ENCODE peak calls at places on chromosomes 13 and 19, in ten cellular contexts. U is tibial nerve; X is C1 segment of cervical spinal cord; P is fibroblast of the aortic adventitia; Q is colonic mucosa; L is stimulated activated CD8-positive, alpha-beta memory T cell treated with anti-CD3 and anti-CD28 coated beads, Interleukin-4, amount 100 ng/mL, for 24 hours; G is stimulated activated CD4-positive, alpha-beta T cell treated with anti-CD3 and anti-CD28 coated beads, Interleukin-2, amount 100 ng/mL, for 24 hours; C is mesendoderm; K is breast epithelium; H is cardiac fibroblast. T is an unnamed sample.

GRCh38 chr13:35512271-35512920 is 35.9 kb upstream of the MAB21L1 start:
- DNase-seq in X (no peak), G (no peak), K (no peak), L (no peak), U (peak), Q (no peak), H (peak), C (peak), P (peak), T (peak)

GRCh38 chr13:60482012-60482411 is 85.0 kb downstream of the TDRD3 start:
- DNase-seq in L (no peak), X (no peak), C (peak), Q (no peak), U (no peak), H (no peak), P (peak), K (no peak), G (no peak), T (peak)

GRCh38 chr19:5621311-5621944 is 1.1 kb downstream of the SAFB2 start:
- DNase-seq in C (no peak), G (no peak), X (peak), P (peak), Q (peak), K (peak), H (peak), U (peak), L (no peak), T (no peak)

GRCh38 chr19:17718988-17719711 is at the start of gene MAP1S:
- DNase-seq in U (no peak), G (peak), P (peak), H (peak), C (peak), L (peak), Q (peak), X (peak), K (peak), T (peak)

GRCh38 chr13:19781526-19781925 is 1.2 kb downstream of the PSPC1 start:
- DNase-seq in U (no peak), C (no peak), P (peak), X (no peak), G (peak), L (no peak), Q (no peak), H (no peak), K (no peak), T (no peak)

GRCh38 chr19:4831351-4832340 is at the start of gene TICAM1:
- DNase-seq in H (peak), L (peak), Q (peak), X (no peak), G (peak), U (peak), C (no peak), K (peak), P (peak), T (peak)

GRCh38 chr19:30664358-30665058 is 292.3 kb downstream of the ZNF536 start:
- DNase-seq in Q (no peak), K (no peak), L (no peak), H (peak), G (no peak), C (peak), X (peak), P (peak), U (peak), T (peak)

GRCh38 chr13:35768551-35768950 is 292.1 kb upstream of the MAB21L1 start:
- DNase-seq in Q (no peak), C (no peak), L (no peak), X (no peak), P (no peak), U (no peak), G (no peak), H (no peak), K (no peak), T (no peak)

GRCh38 chr13:27170521-27171243 is 929 bp downstream of the USP12 start:
- DNase-seq in X (peak), L (peak), K (no peak), G (peak), P (peak), U (peak), C (peak), Q (peak), H (peak), T (no peak)

GRCh38 chr19:408441-409005 is 424 bp downstream of the C2CD4C start:
- DNase-seq in P (no peak), X (no peak), C (no peak), G (peak), H (no peak), U (no peak), K (no peak), Q (no peak), L (no peak), T (no peak)

GRCh38 chr13:43579321-43579720 is 207.5 kb downstream of the ENOX1 start:
- DNase-seq in P (no peak), G (no peak), X (no peak), C (no peak), Q (no peak), U (no peak), L (no peak), H (no peak), K (no peak), T (no peak)

GRCh38 chr13:73365681-73366080 is 306.9 kb downstream of the KLF5 start:
- DNase-seq in C (no peak), P (no peak), U (no peak), Q (no peak), X (no peak), H (no peak), L (no peak), K (no peak), G (no peak), T (peak)

GRCh38 chr19:3656073-3656746 is 29.6 kb upstream of the CACTIN start:
- DNase-seq in L (no peak), X (no peak), G (no peak), P (no peak), U (no peak), K (no peak), Q (no peak), H (no peak), C (no peak), T (no peak)

GRCh38 chr13:77002590-77003190 is 10.8 kb downstream of the CLN5 start:
- DNase-seq in H (peak), X (no peak), G (no peak), P (peak), K (no peak), Q (no peak), L (no peak), U (no peak), C (peak), T (peak)

GRCh38 chr19:17946965-17947784 is 14.4 kb downstream of the CCDC124 start:
- DNase-seq in P (no peak), G (no peak), Q (no peak), X (no peak), C (peak), U (no peak), L (no peak), K (no peak), H (no peak), T (no peak)

GRCh38 chr19:18940791-18941627 is at the start of gene HOMER3:
- DNase-seq in H (peak), K (peak), P (peak), L (peak), X (peak), C (peak), U (peak), Q (peak), G (peak), T (no peak)

GRCh38 chr13:92622905-92623304 is 603.7 kb upstream of the GPC6 start:
- DNase-seq in H (no peak), P (no peak), G (no peak), Q (no peak), K (no peak), L (no peak), C (no peak), U (no peak), X (no peak), T (no peak)

GRCh38 chr19:2529473-2529918 is 53.6 kb downstream of the GADD45B start:
- DNase-seq in H (peak), G (no peak), U (no peak), X (no peak), C (peak), L (no peak), Q (no peak), P (peak), K (peak), T (peak)

GRCh38 chr13:21079761-21080730 is 18.7 kb upstream of the LATS2 start:
- DNase-seq in Q (no peak), C (peak), K (no peak), H (peak), P (peak), U (peak), X (no peak), G (no peak), L (no peak), T (peak)

GRCh38 chr19:34228347-34228746 is 26.0 kb upstream of the GARRE1 start:
- DNase-seq in K (no peak), H (no peak), C (no peak), U (no peak), P (no peak), X (no peak), G (no peak), L (no peak), Q (no peak), T (peak)

GRCh38 chr19:30670011-30670329 is 297.8 kb downstream of the ZNF536 start:
- DNase-seq in H (no peak), G (no peak), U (no peak), C (no peak), Q (no peak), X (no peak), L (no peak), P (no peak), K (no peak), T (no peak)

GRCh38 chr19:409515-410242 is 732 bp upstream of the C2CD4C start:
- DNase-seq in G (no peak), C (peak), H (no peak), K (no peak), Q (no peak), L (no peak), P (no peak), X (no peak), U (no peak), T (no peak)

GRCh38 chr19:53094749-53095575 is 8.3 kb downstream of the ZNF160 start:
- DNase-seq in G (no peak), L (no peak), P (no peak), U (no peak), Q (no peak), C (peak), X (no peak), H (no peak), K (no peak), T (no peak)

GRCh38 chr13:80783926-80784325 is 443.0 kb upstream of the SPRY2 start:
- DNase-seq in H (peak), X (no peak), K (no peak), C (no peak), U (no peak), G (no peak), P (peak), Q (no peak), L (no peak), T (no peak)

GRCh38 chr13:33611016-33611805 is 206.7 kb upstream of the RFC3 start:
- DNase-seq in K (peak), X (peak), L (no peak), G (no peak), U (peak), H (peak), C (no peak), P (peak), Q (no peak), T (no peak)

GRCh38 chr19:952680-953500 is 27.1 kb downstream of the ARID3A start:
- DNase-seq in K (no peak), P (no peak), G (no peak), Q (peak), U (no peak), X (no peak), L (no peak), H (peak), C (peak), T (no peak)

GRCh38 chr19:55777528-55777927 is 8.6 kb downstream of the RFPL4AL1 start:
- DNase-seq in U (no peak), K (no peak), P (no peak), C (no peak), G (peak), L (no peak), H (no peak), X (no peak), Q (no peak), T (no peak)

GRCh38 chr13:111492958-111493357 is 172.5 kb downstream of the TEX29 start:
- DNase-seq in L (no peak), U (no peak), P (no peak), X (no peak), G (no peak), H (no peak), Q (no peak), C (no peak), K (no peak), T (no peak)

GRCh38 chr13:40452741-40453665 is 213.4 kb downstream of the FOXO1 start:
- DNase-seq in X (no peak), G (no peak), K (no peak), C (no peak), U (no peak), Q (no peak), L (no peak), H (no peak), P (peak), T (peak)

GRCh38 chr19:42283248-42284065 is 14.4 kb downstream of the CIC start:
- DNase-seq in G (peak), U (peak), L (peak), H (peak), K (peak), P (peak), C (peak), X (peak), Q (peak), T (peak)

GRCh38 chr13:45695198-45695730 is 6.9 kb upstream of the CBY2 start:
- DNase-seq in X (no peak), L (no peak), U (no peak), K (no peak), P (no peak), Q (no peak), G (peak), H (no peak), C (no peak), T (no peak)

GRCh38 chr19:10852098-10852800 is 4.0 kb downstream of the C19orf38 start:
- DNase-seq in H (peak), X (no peak), Q (no peak), C (peak), K (no peak), U (no peak), L (no peak), G (no peak), P (peak), T (peak)

GRCh38 chr19:6744381-6745288 is 5.2 kb downstream of the TRIP10 start:
- DNase-seq in Q (peak), K (peak), L (no peak), U (peak), G (no peak), C (peak), H (peak), P (peak), X (peak), T (peak)

GRCh38 chr13:27967736-27968315 is 1.3 kb downstream of the CDX2 start:
- DNase-seq in L (no peak), C (peak), K (no peak), U (no peak), P (no peak), Q (no peak), X (no peak), H (no peak), G (no peak), T (no peak)

T was measured in mammary epithelial cell.